ENCODE peak calls at places on chromosomes 6 and 20, in eight cellular contexts. S, D, V, W, X, O, E and Y are unnamed samples.

GRCh38 chr6:42021847-42022754 is 28.2 kb upstream of the TAF8 start:
- DNase-seq in S (no peak), O (no peak), V (peak), X (peak), W (no peak), D (no peak), E (no peak), Y (no peak)

GRCh38 chr6:166769648-166770047 is 142.6 kb upstream of the RPS6KA2 start:
- DNase-seq in S (no peak), O (no peak), E (no peak), V (no peak), X (no peak), W (no peak), D (no peak), Y (no peak)

GRCh38 chr6:30747300-30747687 is 2.9 kb upstream of the IER3 start:
- DNase-seq in X (no peak), W (no peak), E (peak), S (no peak), V (no peak), O (no peak), D (no peak), Y (no peak)

GRCh38 chr6:146984251-146984924 is 219.8 kb upstream of the STXBP5 start:
- DNase-seq in X (no peak), S (no peak), O (no peak), V (peak), E (peak), D (no peak), W (peak), Y (peak)

GRCh38 chr6:30839666-30840065 is 44.7 kb upstream of the DDR1 start:
- DNase-seq in W (no peak), X (no peak), V (no peak), O (no peak), S (no peak), D (no peak), E (no peak), Y (peak)

GRCh38 chr6:87926072-87926471 is 121.6 kb upstream of the SPACA1 start:
- DNase-seq in O (no peak), D (no peak), V (no peak), S (no peak), E (no peak), W (no peak), X (no peak), Y (no peak)

GRCh38 chr20:62704341-62704948 is 4.2 kb upstream of the NTSR1 start:
- DNase-seq in X (no peak), W (peak), S (peak), D (peak), E (peak), O (peak), V (no peak), Y (peak)

GRCh38 chr6:31882344-31882743 is 3.5 kb upstream of the SLC44A4 start:
- DNase-seq in O (no peak), D (no peak), E (no peak), W (peak), X (no peak), S (peak), V (no peak), Y (no peak)

GRCh38 chr6:135411339-135411738 is 86.2 kb downstream of the AHI1 start:
- DNase-seq in V (no peak), X (no peak), D (no peak), O (no peak), E (peak), W (peak), S (no peak), Y (peak)

GRCh38 chr20:63062188-63063140 is 55.7 kb upstream of the BHLHE23 start:
- DNase-seq in E (no peak), D (no peak), X (no peak), W (no peak), O (no peak), S (no peak), V (no peak), Y (no peak)

GRCh38 chr20:59656417-59656816 is 52.1 kb downstream of the PHACTR3 start:
- DNase-seq in O (no peak), E (no peak), D (no peak), X (no peak), W (no peak), V (no peak), S (no peak), Y (no peak)

GRCh38 chr6:106715922-106716321 is 86.5 kb downstream of the QRSL1 start:
- DNase-seq in D (no peak), V (no peak), S (no peak), X (no peak), E (no peak), W (no peak), O (no peak), Y (no peak)

GRCh38 chr6:116229287-116229913 is 24.5 kb downstream of the TSPYL4 start:
- DNase-seq in X (no peak), O (peak), S (peak), W (peak), D (peak), V (peak), E (no peak), Y (peak)

GRCh38 chr6:98039876-98040605 is 757.0 kb upstream of the MMS22L start:
- DNase-seq in D (no peak), O (no peak), V (peak), E (no peak), W (peak), S (no peak), X (no peak), Y (no peak)

DNA sequence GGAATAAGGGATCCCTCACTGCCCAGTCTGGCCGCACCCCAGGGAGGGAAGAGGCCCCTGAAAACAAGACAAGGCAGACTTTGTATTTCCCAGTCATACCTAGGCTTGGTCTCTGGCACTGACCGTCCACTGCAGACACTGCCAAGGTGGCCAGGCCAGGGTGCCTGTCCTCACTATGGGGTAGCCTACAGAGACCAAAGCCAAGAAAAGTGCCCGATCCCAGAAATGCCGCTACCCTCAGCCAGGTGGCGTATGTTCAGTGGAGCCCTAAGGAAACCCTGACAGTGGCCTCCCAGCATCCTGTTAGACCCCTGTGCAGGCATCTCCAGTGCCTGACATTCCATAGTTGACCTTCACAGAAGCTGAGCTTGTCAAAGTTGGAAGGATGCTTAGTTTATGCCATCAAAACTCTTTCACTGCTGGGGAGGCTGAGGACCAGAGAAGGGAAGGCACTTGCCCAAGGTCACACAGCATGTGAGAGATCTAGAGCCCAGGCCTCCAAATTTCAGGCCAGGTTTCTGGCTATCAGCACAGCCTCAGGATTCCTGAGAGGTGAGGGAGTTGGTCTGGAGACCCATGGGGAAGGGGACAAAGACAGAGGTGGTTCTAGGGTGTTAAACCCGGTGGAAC is 2.5 kb downstream of the SCRT2 start:
- DNase-seq in X (no peak), V (peak), W (no peak), D (no peak), O (no peak), E (no peak), S (no peak), Y (no peak)
- TF ChIP-seq CTCF in X (no peak), V (peak), W (peak), D (peak), O (peak), E (peak), S (peak), Y (peak)

GRCh38 chr6:15247750-15248450 is 2.0 kb downstream of the JARID2 start:
- DNase-seq in O (no peak), S (no peak), W (peak), V (peak), E (peak), X (peak), D (no peak), Y (peak)
- H3K4me3 ChIP-seq in O (peak), S (peak), W (peak), V (peak), E (peak), X (peak), D (peak), Y (peak)

DNA sequence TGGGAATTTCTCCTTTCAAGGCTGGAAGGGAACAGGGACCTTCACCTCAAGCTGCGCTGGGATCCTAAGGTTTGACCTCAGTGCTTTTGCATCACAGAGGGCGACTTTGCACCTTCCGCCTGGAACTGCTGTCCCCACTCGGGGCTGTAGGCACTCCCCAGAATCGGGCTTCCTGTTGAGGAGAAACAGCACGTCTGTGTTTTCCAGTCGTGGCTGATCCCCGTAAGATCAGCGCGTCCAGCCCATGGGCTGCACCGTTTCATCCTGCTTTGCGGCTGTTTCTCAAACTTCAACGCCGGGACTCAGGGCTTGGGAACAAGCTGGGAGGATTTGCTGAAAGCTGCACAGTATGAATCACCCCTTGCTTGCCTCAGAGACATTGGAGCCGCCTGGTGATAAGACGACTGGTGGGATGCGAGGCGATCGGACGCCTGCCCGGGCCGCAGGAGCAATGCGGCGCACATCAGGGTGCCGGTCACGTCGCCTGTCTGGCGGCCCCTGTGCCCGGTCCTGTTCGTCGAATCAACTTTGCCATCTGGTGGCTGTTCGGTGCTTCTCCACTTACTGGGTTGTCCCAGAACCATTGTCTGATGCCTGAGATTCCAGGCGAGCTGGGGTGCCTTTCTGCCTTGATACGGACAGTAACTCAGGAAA is 53.6 kb upstream of the FRMD1 start:
- DNase-seq in V (peak), X (no peak), E (peak), O (peak), W (peak), D (peak), S (peak), Y (peak)
- TF ChIP-seq CTCF in V (peak), X (no peak), E (peak), O (peak), W (peak), D (peak), S (peak), Y (peak)

GRCh38 chr6:32952817-32953739 is at the start of gene HLA-DMA:
- DNase-seq in O (peak), E (peak), X (peak), W (peak), S (peak), D (peak), V (peak), Y (peak)
- H3K4me3 ChIP-seq in O (no peak), E (no peak), X (peak), W (peak), S (peak), D (no peak), V (no peak), Y (no peak)

DNA sequence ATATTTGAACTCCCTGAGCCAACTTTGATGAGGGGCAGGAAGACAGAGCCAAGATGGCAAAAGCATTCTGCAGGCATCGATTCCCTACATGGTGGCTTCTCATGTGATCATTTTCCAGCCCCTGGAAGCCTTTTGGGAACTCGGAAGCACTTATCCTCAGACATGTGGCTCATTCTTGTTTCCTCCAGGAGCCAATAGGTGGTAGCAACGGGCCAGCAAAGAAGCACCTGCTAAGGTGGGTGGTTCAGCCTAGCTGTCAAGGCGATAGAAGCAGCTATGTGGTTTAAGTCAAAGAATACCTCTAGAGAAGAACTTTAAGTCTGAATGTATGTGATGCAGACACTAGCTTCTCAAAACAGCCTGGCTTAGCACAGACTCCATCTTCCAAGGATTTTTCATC is 64.9 kb upstream of the PAX1 start:
- DNase-seq in O (no peak), S (no peak), W (no peak), X (no peak), E (peak), V (peak), D (no peak), Y (peak)
- TF ChIP-seq CTCF in O (no peak), S (no peak), W (no peak), X (no peak), E (peak), V (peak), D (no peak), Y (peak)

DNA sequence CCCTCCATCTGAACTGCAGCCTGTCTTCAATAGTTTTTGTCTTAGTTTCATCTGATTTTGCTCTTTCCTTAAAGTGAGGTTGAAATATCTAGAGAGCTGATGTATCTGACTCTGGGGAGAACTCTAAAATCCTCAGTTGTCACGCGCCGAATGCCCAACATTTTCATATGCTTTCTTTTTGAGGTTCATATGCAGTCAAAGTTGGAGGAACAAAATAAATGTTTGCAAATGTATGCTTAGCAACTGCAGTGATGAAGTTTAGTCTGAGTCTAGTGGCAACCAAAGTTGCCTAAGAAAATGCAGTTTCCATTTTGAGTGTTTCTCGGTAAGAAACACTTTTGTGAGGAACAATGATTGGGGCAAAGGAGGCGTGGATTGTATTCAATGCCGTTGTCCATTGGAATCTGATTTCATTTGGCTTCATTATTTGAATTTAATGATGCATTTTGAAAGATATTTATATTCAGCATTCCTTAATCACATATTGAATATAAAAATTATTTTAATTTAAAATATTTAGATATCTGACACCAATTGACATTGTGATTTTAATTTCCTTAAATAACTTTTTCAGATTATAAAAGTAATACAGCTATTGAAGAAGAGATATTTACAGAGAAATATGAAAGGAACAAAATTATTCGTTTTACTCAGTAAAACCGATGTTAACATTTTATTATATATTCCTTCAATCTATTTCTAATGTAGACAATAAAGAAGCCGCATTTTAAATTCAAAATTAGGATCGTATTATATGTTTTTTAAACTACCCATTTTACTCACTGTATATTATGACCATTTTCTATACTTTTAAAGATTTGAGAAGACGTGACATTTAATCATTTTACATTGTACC is 122.0 kb downstream of the PLEKHG1 start:
- DNase-seq in O (no peak), V (no peak), D (no peak), W (no peak), E (no peak), S (no peak), X (no peak), Y (no peak)
- H3K4me3 ChIP-seq in O (peak), V (no peak), D (no peak), W (no peak), E (no peak), S (no peak), X (no peak), Y (no peak)

GRCh38 chr6:121443953-121444590 is 8.6 kb downstream of the GJA1 start:
- DNase-seq in W (no peak), S (no peak), E (no peak), D (no peak), O (no peak), X (no peak), V (no peak), Y (no peak)
- TF ChIP-seq CTCF in W (peak), S (no peak), E (no peak), D (no peak), O (no peak), X (no peak), V (no peak), Y (no peak)

GRCh38 chr6:10658910-10659696 is 35.3 kb downstream of the C6orf52 start:
- DNase-seq in W (peak), S (no peak), O (no peak), D (no peak), V (peak), X (no peak), E (no peak), Y (no peak)

GRCh38 chr6:10662742-10663141 is 31.7 kb downstream of the C6orf52 start:
- DNase-seq in O (no peak), X (no peak), W (no peak), S (no peak), D (no peak), V (no peak), E (no peak), Y (no peak)

GRCh38 chr6:10655508-10656055 is 38.8 kb downstream of the C6orf52 start:
- DNase-seq in S (no peak), X (no peak), D (no peak), W (no peak), E (no peak), V (no peak), O (no peak), Y (no peak)

GRCh38 chr6:10662207-10662606 is 32.2 kb downstream of the C6orf52 start:
- DNase-seq in O (no peak), X (no peak), E (no peak), V (no peak), W (no peak), S (no peak), D (no peak), Y (no peak)

GRCh38 chr6:10659697-10660348 is 34.6 kb downstream of the C6orf52 start:
- DNase-seq in V (peak), S (no peak), W (peak), X (no peak), E (no peak), D (no peak), O (no peak), Y (no peak)
- H3K4me3 ChIP-seq in V (peak), S (peak), W (peak), X (no peak), E (no peak), D (no peak), O (no peak), Y (no peak)